ENCODE peak calls at places on chromosomes 16 and 17, in four cellular contexts. One of them, this sample, is unnamed.

GRCh38 chr17:77369544-77369971 is 228.8 kb downstream of the SEC14L1 start:
- DNase-seq in fibroblast of lung: no peak
- DNase-seq in uterus: no peak
- DNase-seq in sigmoid colon: peak
- DNase-seq in this sample: no peak

GRCh38 chr17:19897108-19897854 is 29.5 kb upstream of the ULK2 start:
- DNase-seq in fibroblast of lung: no peak
- DNase-seq in sigmoid colon: peak
- DNase-seq in uterus: peak
- DNase-seq in this sample: peak

GRCh38 chr16:67326472-67327309 is at the start of the genes KCTD19 and LRRC36:
- DNase-seq in uterus: peak
- DNase-seq in sigmoid colon: peak
- DNase-seq in fibroblast of lung: no peak
- DNase-seq in this sample: peak

GRCh38 chr17:83109793-83110645 is 30.6 kb downstream of the METRNL start:
- DNase-seq in uterus: peak
- DNase-seq in fibroblast of lung: peak
- DNase-seq in sigmoid colon: peak
- DNase-seq in this sample: no peak

GRCh38 chr16:67329901-67330300 is 3.3 kb downstream of the LRRC36 start:
- DNase-seq in uterus: no peak
- DNase-seq in fibroblast of lung: no peak
- DNase-seq in sigmoid colon: no peak
- DNase-seq in this sample: no peak

GRCh38 chr16:68800257-68800875 is 43.0 kb upstream of the TANGO6 start:
- DNase-seq in fibroblast of lung: peak
- DNase-seq in sigmoid colon: peak
- DNase-seq in uterus: peak
- DNase-seq in this sample: no peak

GRCh38 chr16:23362460-23363317 is 60.6 kb downstream of the SCNN1B start:
- DNase-seq in sigmoid colon: peak
- DNase-seq in fibroblast of lung: no peak
- DNase-seq in uterus: peak
- DNase-seq in this sample: no peak

GRCh38 chr17:68740555-68741447 is 139.6 kb upstream of the FAM20A start:
- DNase-seq in sigmoid colon: no peak
- DNase-seq in fibroblast of lung: no peak
- DNase-seq in uterus: no peak
- DNase-seq in this sample: no peak

GRCh38 chr16:11155284-11155806 is 100.7 kb downstream of the SOCS1 start:
- DNase-seq in fibroblast of lung: peak
- DNase-seq in uterus: no peak
- DNase-seq in sigmoid colon: no peak
- DNase-seq in this sample: no peak

GRCh38 chr17:77495575-77495974 is 354.8 kb downstream of the SEC14L1 start:
- DNase-seq in uterus: no peak
- DNase-seq in fibroblast of lung: no peak
- DNase-seq in sigmoid colon: peak
- DNase-seq in this sample: peak

GRCh38 chr16:80463303-80463702 is 77.5 kb upstream of the DYNLRB2 start:
- DNase-seq in sigmoid colon: no peak
- DNase-seq in uterus: no peak
- DNase-seq in fibroblast of lung: no peak
- DNase-seq in this sample: no peak

GRCh38 chr16:77327717-77328116 is 107.1 kb downstream of the ADAMTS18 start:
- DNase-seq in fibroblast of lung: no peak
- DNase-seq in sigmoid colon: no peak
- DNase-seq in uterus: no peak
- DNase-seq in this sample: no peak

This sample was measured in mesenteric fat pad.